ENCODE peak calls at places on chromosomes 12 and 14, in ten cellular contexts. One of them, this sample, is unnamed. For H3K27me3 and H3K36me3, the result is how much of the 10 kb centered on the place peaks cover.

GRCh38 chr14:71960620-71961353 is 28.6 kb downstream of the RGS6 start:
- DNase-seq in astrocyte: no peak
- DNase-seq in PC-3: no peak
- DNase-seq in neuronal stem cell: no peak
- DNase-seq in adipocyte: no peak
- DNase-seq in CD8-positive, alpha-beta T cell: no peak
- DNase-seq in H1: no peak
- DNase-seq in aorta: no peak
- DNase-seq in body of pancreas: no peak
- DNase-seq in CD4-positive, alpha-beta memory T cell: no peak
- DNase-seq in this sample: no peak

GRCh38 chr14:97747282-97747681 is 950.1 kb downstream of the VRK1 start:
- DNase-seq in astrocyte: no peak
- DNase-seq in PC-3: no peak
- DNase-seq in neuronal stem cell: no peak
- DNase-seq in adipocyte: no peak
- DNase-seq in CD8-positive, alpha-beta T cell: no peak
- DNase-seq in H1: no peak
- DNase-seq in aorta: no peak
- DNase-seq in body of pancreas: no peak
- DNase-seq in CD4-positive, alpha-beta memory T cell: no peak
- DNase-seq in this sample: no peak

GRCh38 chr14:71703477-71703876 is 228.8 kb upstream of the RGS6 start:
- DNase-seq in astrocyte: peak
- DNase-seq in PC-3: no peak
- DNase-seq in neuronal stem cell: no peak
- DNase-seq in adipocyte: no peak
- DNase-seq in CD8-positive, alpha-beta T cell: no peak
- DNase-seq in H1: no peak
- DNase-seq in aorta: no peak
- DNase-seq in body of pancreas: no peak
- DNase-seq in CD4-positive, alpha-beta memory T cell: no peak
- DNase-seq in this sample: peak

GRCh38 chr14:20998674-20999366 is at the start of gene SLC39A2:
- DNase-seq in astrocyte: peak
- DNase-seq in PC-3: peak
- DNase-seq in neuronal stem cell: no peak
- DNase-seq in adipocyte: peak
- DNase-seq in CD8-positive, alpha-beta T cell: no peak
- DNase-seq in H1: peak
- DNase-seq in aorta: peak
- DNase-seq in body of pancreas: peak
- DNase-seq in CD4-positive, alpha-beta memory T cell: no peak
- DNase-seq in this sample: peak

GRCh38 chr14:57982802-57983201 is 116.9 kb upstream of the SLC35F4 start:
- DNase-seq in astrocyte: no peak
- DNase-seq in PC-3: peak
- DNase-seq in neuronal stem cell: no peak
- DNase-seq in adipocyte: no peak
- DNase-seq in CD8-positive, alpha-beta T cell: no peak
- DNase-seq in H1: no peak
- DNase-seq in aorta: no peak
- DNase-seq in body of pancreas: peak
- DNase-seq in CD4-positive, alpha-beta memory T cell: no peak
- DNase-seq in this sample: no peak

GRCh38 chr12:108840605-108841328 is 16.6 kb downstream of the SSH1 start:
- DNase-seq in astrocyte: peak
- DNase-seq in PC-3: no peak
- DNase-seq in neuronal stem cell: no peak
- DNase-seq in adipocyte: peak
- DNase-seq in CD8-positive, alpha-beta T cell: no peak
- DNase-seq in H1: no peak
- DNase-seq in aorta: no peak
- DNase-seq in body of pancreas: no peak
- DNase-seq in CD4-positive, alpha-beta memory T cell: no peak
- DNase-seq in this sample: peak

GRCh38 chr14:67551123-67551522 is 18.0 kb downstream of the PLEKHH1 start:
- DNase-seq in astrocyte: no peak
- DNase-seq in PC-3: no peak
- DNase-seq in neuronal stem cell: no peak
- DNase-seq in adipocyte: no peak
- DNase-seq in CD8-positive, alpha-beta T cell: no peak
- DNase-seq in H1: no peak
- DNase-seq in aorta: no peak
- DNase-seq in body of pancreas: no peak
- DNase-seq in CD4-positive, alpha-beta memory T cell: no peak
- DNase-seq in this sample: no peak

GRCh38 chr12:3578557-3578956 is 87.6 kb downstream of the PRMT8 start:
- DNase-seq in astrocyte: no peak
- DNase-seq in PC-3: no peak
- DNase-seq in neuronal stem cell: no peak
- DNase-seq in adipocyte: no peak
- DNase-seq in CD8-positive, alpha-beta T cell: no peak
- DNase-seq in H1: no peak
- DNase-seq in aorta: no peak
- DNase-seq in body of pancreas: no peak
- DNase-seq in CD4-positive, alpha-beta memory T cell: no peak
- DNase-seq in this sample: no peak

GRCh38 chr12:75481013-75481705 is 604 bp downstream of the GLIPR1 start:
- DNase-seq in astrocyte: no peak
- DNase-seq in PC-3: no peak
- DNase-seq in neuronal stem cell: no peak
- DNase-seq in adipocyte: peak
- DNase-seq in CD8-positive, alpha-beta T cell: no peak
- DNase-seq in H1: no peak
- DNase-seq in aorta: no peak
- DNase-seq in body of pancreas: no peak
- DNase-seq in CD4-positive, alpha-beta memory T cell: no peak
- DNase-seq in this sample: no peak

GRCh38 chr12:75480469-75480949 is at the start of gene GLIPR1:
- DNase-seq in astrocyte: peak
- DNase-seq in PC-3: peak
- DNase-seq in neuronal stem cell: no peak
- DNase-seq in adipocyte: peak
- DNase-seq in CD8-positive, alpha-beta T cell: peak
- DNase-seq in H1: no peak
- DNase-seq in aorta: peak
- DNase-seq in body of pancreas: peak
- DNase-seq in CD4-positive, alpha-beta memory T cell: peak
- DNase-seq in this sample: peak

GRCh38 chr12:75483411-75483810 is 2.9 kb downstream of the GLIPR1 start:
- DNase-seq in astrocyte: no peak
- DNase-seq in PC-3: no peak
- DNase-seq in neuronal stem cell: no peak
- DNase-seq in adipocyte: no peak
- DNase-seq in CD8-positive, alpha-beta T cell: no peak
- DNase-seq in H1: no peak
- DNase-seq in aorta: no peak
- DNase-seq in body of pancreas: no peak
- DNase-seq in CD4-positive, alpha-beta memory T cell: no peak
- DNase-seq in this sample: no peak

GRCh38 chr12:75481774-75482173 is 1.2 kb downstream of the GLIPR1 start:
- DNase-seq in astrocyte: peak
- DNase-seq in PC-3: no peak
- DNase-seq in neuronal stem cell: no peak
- DNase-seq in adipocyte: peak
- DNase-seq in CD8-positive, alpha-beta T cell: no peak
- DNase-seq in H1: no peak
- DNase-seq in aorta: no peak
- DNase-seq in body of pancreas: no peak
- DNase-seq in CD4-positive, alpha-beta memory T cell: no peak
- DNase-seq in this sample: peak

GRCh38 chr12:75482636-75483035 is 2.1 kb downstream of the GLIPR1 start:
- DNase-seq in astrocyte: no peak
- DNase-seq in PC-3: no peak
- DNase-seq in neuronal stem cell: no peak
- DNase-seq in adipocyte: no peak
- DNase-seq in CD8-positive, alpha-beta T cell: no peak
- DNase-seq in H1: no peak
- DNase-seq in aorta: no peak
- DNase-seq in body of pancreas: no peak
- DNase-seq in CD4-positive, alpha-beta memory T cell: peak
- DNase-seq in this sample: no peak
- H3K4me3 ChIP-seq in astrocyte: peak
- H3K4me3 ChIP-seq in PC-3: no peak
- H3K4me3 ChIP-seq in neuronal stem cell: no peak
- H3K4me3 ChIP-seq in adipocyte: peak
- H3K4me3 ChIP-seq in CD8-positive, alpha-beta T cell: peak
- H3K4me3 ChIP-seq in H1: no peak
- H3K4me3 ChIP-seq in aorta: peak
- H3K4me3 ChIP-seq in body of pancreas: no peak
- H3K4me3 ChIP-seq in CD4-positive, alpha-beta memory T cell: peak
- H3K4me3 ChIP-seq in this sample: peak

DNA sequence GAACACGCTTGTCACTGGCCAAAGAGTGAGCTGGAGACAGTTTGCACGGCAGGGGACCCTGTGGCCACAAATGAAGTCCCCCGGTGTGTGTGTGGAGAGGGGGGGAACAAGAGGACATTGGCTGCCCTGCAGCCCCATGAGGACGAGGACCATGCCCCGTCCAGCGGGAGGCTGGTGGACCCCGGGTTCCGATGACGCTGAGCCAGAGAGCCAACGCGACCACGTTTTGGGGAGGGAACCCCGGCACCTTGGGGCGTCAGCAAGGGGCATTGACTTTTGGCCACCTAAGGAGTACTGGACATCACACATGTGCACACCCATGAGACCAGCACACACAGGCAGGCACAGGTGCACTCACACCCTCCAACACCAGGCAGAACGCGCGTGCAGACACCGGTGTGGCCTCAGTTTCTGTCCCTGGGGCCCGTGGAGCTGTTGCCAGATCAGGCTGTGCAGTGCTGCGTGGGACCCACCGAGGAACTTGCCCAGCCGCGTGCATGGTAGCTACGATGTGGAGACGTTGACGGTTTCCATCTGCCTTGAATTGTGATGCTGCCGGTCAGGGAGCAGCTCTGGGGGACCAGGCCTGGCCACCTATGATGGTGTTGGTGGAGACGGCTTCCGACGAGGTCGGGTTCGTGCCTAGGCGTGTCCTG is 26.5 kb downstream of the NOC4L start:
- DNase-seq in astrocyte: no peak
- DNase-seq in PC-3: no peak
- DNase-seq in neuronal stem cell: no peak
- DNase-seq in adipocyte: no peak
- DNase-seq in CD8-positive, alpha-beta T cell: no peak
- DNase-seq in H1: no peak
- DNase-seq in aorta: peak
- DNase-seq in body of pancreas: no peak
- DNase-seq in CD4-positive, alpha-beta memory T cell: no peak
- DNase-seq in this sample: no peak
- H3K27me3 ChIP-seq in astrocyte: under half
- H3K27me3 ChIP-seq in PC-3: under half
- H3K27me3 ChIP-seq in neuronal stem cell: half or more
- H3K27me3 ChIP-seq in adipocyte: under half
- H3K27me3 ChIP-seq in CD8-positive, alpha-beta T cell: under half
- H3K27me3 ChIP-seq in H1: under half
- H3K27me3 ChIP-seq in aorta: under half
- H3K27me3 ChIP-seq in body of pancreas: under half
- H3K27me3 ChIP-seq in CD4-positive, alpha-beta memory T cell: under half
- H3K27me3 ChIP-seq in this sample: under half

DNA sequence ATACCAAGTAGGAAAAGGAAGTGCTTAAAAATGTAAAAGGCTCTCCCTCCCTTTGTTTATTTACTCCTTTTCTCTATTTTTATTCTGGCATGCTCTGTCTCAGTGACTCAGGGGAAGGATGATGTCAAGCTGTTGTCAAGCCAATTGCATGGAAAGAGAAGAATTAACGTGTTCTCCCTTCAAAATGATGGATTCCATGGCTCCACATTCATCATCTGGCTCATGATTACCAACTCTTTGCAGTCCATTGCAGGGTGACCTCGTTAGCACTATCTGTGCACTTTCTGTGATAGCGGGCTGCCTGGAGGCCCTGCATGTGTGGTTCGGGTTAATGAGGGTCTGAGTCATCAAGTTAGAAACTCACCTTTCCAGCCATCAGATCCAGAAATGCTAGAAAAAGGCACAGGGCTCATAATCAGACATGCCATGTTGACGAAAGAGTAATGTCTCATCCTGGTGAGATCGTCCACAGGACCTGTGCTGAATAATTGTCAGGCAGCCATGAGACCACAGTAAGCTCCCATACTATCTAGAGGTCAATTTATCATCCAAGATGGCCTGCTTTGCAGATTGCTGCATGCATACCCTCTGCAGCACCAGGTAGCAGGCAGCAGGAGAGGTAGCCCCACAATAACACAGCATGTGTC is 79.2 kb upstream of the BTG1 start:
- DNase-seq in astrocyte: peak
- DNase-seq in PC-3: peak
- DNase-seq in neuronal stem cell: no peak
- DNase-seq in adipocyte: peak
- DNase-seq in CD8-positive, alpha-beta T cell: no peak
- DNase-seq in H1: peak
- DNase-seq in aorta: no peak
- DNase-seq in body of pancreas: no peak
- DNase-seq in CD4-positive, alpha-beta memory T cell: no peak
- DNase-seq in this sample: peak
- H3K36me3 ChIP-seq in astrocyte: under half
- H3K36me3 ChIP-seq in PC-3: under half
- H3K36me3 ChIP-seq in neuronal stem cell: under half
- H3K36me3 ChIP-seq in adipocyte: under half
- H3K36me3 ChIP-seq in CD8-positive, alpha-beta T cell: under half
- H3K36me3 ChIP-seq in H1: under half
- H3K36me3 ChIP-seq in aorta: under half
- H3K36me3 ChIP-seq in body of pancreas: under half
- H3K36me3 ChIP-seq in CD4-positive, alpha-beta memory T cell: under half
- H3K36me3 ChIP-seq in this sample: under half

DNA sequence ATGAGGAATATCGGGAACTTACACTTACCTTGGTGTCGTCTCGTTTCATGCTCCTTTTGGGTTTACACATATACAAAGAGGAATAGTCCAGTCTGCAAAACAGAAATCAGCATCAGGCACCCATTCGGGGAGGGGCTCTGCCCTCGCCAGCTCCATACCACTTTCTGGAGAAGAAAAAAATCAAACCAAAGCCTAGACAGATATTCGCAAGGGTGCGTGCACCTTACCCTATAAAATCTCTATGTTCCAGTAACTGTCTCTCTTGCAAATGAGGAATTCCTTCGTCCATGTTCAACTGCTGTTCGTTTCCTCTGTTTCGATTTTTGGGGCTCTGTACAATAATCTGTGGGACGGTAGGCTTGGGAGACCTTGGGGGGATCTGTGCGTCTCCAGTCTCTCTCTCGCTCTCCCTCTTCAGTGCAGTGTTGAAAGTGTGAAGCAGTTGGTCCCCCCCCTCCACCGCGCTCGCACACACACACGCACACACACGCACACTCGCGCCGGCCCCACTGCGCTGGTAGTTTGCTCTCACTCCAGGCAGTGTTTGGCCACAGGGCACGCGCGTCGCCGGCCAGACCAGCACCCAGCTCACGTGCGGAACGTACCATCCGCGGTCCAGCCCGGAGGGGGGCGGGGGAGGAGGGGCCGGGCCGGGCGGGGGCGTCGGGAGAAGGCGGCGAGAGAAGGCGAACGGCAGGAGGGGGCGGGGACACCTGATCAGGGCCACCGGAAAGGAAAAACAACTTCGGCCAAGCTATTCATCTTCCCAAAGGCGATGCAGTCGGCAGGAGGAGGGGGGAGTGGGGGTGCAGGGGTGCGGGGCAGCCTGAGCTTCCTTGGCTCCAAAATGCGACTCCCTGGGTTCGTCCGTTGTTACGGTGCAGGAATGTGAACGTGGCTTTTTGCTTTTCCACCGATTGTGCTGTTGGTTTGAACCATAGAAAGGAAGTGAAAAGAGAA is at the start of gene BHLHE41:
- DNase-seq in astrocyte: peak
- DNase-seq in PC-3: peak
- DNase-seq in neuronal stem cell: peak
- DNase-seq in adipocyte: peak
- DNase-seq in CD8-positive, alpha-beta T cell: no peak
- DNase-seq in H1: peak
- DNase-seq in aorta: peak
- DNase-seq in body of pancreas: peak
- DNase-seq in CD4-positive, alpha-beta memory T cell: peak
- DNase-seq in this sample: peak
- H3K4me3 ChIP-seq in astrocyte: peak
- H3K4me3 ChIP-seq in PC-3: peak
- H3K4me3 ChIP-seq in neuronal stem cell: peak
- H3K4me3 ChIP-seq in adipocyte: peak
- H3K4me3 ChIP-seq in CD8-positive, alpha-beta T cell: peak
- H3K4me3 ChIP-seq in H1: peak
- H3K4me3 ChIP-seq in aorta: peak
- H3K4me3 ChIP-seq in body of pancreas: peak
- H3K4me3 ChIP-seq in CD4-positive, alpha-beta memory T cell: peak
- H3K4me3 ChIP-seq in this sample: peak

This sample was measured in MG63.